ENCODE peak calls at places on chromosomes 5 and 9, in ten cellular contexts. U is GM23338, M is GM23248, J is keratinocyte, Y is HepG2, V is PC-3, I is neural progenitor cell, P is fibroblast of lung, X is HCT116, T is hepatocyte. N is an unnamed sample.

GRCh38 chr9:37364136-37364535 is 58.4 kb upstream of the GRHPR start:
- DNase-seq in U (no peak), M (no peak), J (no peak), Y (no peak), V (no peak), I (no peak), P (no peak), X (no peak), T (no peak), N (no peak)

GRCh38 chr5:136819526-136820302 is 454.4 kb upstream of the TRPC7 start:
- DNase-seq in U (peak; percentile 8), M (no peak), J (no peak), Y (no peak), V (no peak), I (no peak), P (no peak), X (no peak), T (no peak), N (no peak)

GRCh38 chr5:90558344-90559192 is at the start of gene ADGRV1:
- DNase-seq in U (peak; percentile 98), M (peak; percentile 30), J (no peak), Y (peak; percentile 9), V (peak; percentile 99), I (peak; percentile 99), P (peak; percentile 76), X (peak; percentile 86), T (peak; percentile 94), N (peak; percentile 77)

GRCh38 chr9:90547896-90548295 is 94.7 kb downstream of the DIRAS2 start:
- DNase-seq in U (peak; percentile 12), M (no peak), J (no peak), Y (no peak), V (peak; percentile 5), I (peak; percentile 4), P (no peak), X (no peak), T (no peak), N (no peak)

GRCh38 chr5:75656311-75657003 is 45.2 kb downstream of the ANKDD1B start:
- DNase-seq in U (peak; percentile 13), M (peak; percentile 70), J (no peak), Y (no peak), V (no peak), I (no peak), P (peak; percentile 66), X (no peak), T (no peak), N (no peak)

GRCh38 chr9:73153793-73154227 is 2.1 kb downstream of the ANXA1 start:
- DNase-seq in U (no peak), M (peak; percentile 79), J (no peak), Y (no peak), V (no peak), I (no peak), P (peak; percentile 74), X (no peak), T (no peak), N (peak; percentile 55)

GRCh38 chr9:137757613-137758029 is 120.0 kb upstream of the CACNA1B start:
- DNase-seq in U (no peak), M (peak; percentile 80), J (no peak), Y (no peak), V (peak; percentile 40), I (no peak), P (peak; percentile 86), X (peak; percentile 19), T (no peak), N (no peak)

GRCh38 chr9:129111762-129112151 is 542 bp downstream of the PTPA start:
- DNase-seq in U (peak; percentile 54), M (peak; percentile 69), J (no peak), Y (peak; percentile 25), V (peak; percentile 39), I (peak; percentile 62), P (peak; percentile 56), X (no peak), T (peak; percentile 60), N (peak; percentile 60)

GRCh38 chr5:171310334-171310815 is 1.3 kb downstream of the TLX3 start:
- DNase-seq in U (peak; percentile 78), M (no peak), J (no peak), Y (no peak), V (no peak), I (no peak), P (no peak), X (no peak), T (no peak), N (no peak)

GRCh38 chr5:171311698-171312083 is 2.6 kb downstream of the TLX3 start:
- DNase-seq in U (peak; percentile 25), M (no peak), J (no peak), Y (no peak), V (no peak), I (no peak), P (no peak), X (no peak), T (no peak), N (no peak)

GRCh38 chr5:171310816-171311697 is 2.0 kb downstream of the TLX3 start:
- DNase-seq in U (peak; percentile 79), M (peak; percentile 51), J (no peak), Y (no peak), V (peak; percentile 50), I (peak; percentile 87), P (no peak), X (no peak), T (peak; percentile 45), N (peak; percentile 29)

GRCh38 chr5:171313481-171314206 is 4.6 kb downstream of the TLX3 start:
- DNase-seq in U (peak; percentile 47), M (no peak), J (no peak), Y (no peak), V (no peak), I (peak; percentile 12), P (no peak), X (no peak), T (no peak), N (no peak)

DNA sequence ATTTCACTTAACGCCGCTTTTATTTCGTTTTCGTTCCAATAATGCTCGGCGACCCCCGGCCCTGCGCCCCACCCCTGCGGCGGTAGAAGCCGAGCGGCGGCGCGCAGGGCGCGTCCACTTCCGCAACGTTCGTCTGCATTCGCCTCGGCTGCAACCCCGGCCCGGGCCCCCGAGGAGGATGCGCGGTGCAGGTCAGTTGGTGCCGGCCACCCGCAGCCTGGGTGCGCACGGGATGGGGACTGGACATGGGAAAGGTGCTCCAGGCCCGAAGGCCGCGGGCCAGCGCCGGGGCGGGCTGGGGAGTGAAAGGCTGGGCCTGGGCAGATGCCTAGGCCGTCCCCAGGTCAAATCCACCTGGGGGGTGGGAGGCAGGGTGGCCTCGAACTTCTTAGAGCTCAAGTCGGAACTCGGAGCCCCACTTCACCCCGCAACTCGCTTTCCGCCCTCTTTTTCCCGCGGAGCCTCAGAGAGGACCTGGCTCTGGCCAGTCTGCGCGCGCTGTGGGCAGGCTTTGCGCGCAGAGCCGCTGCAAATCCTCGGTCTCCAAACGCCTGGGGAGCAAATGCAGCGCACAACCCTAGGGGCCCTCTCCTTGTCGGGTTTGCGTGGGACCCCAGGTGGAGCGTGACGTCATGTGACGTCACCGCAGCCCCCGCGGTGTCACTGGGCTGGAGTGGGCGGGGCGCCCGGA is 3.2 kb downstream of the TLX3 start:
- DNase-seq in U (peak; percentile 45), M (no peak), J (no peak), Y (no peak), V (no peak), I (peak; percentile 55), P (no peak), X (no peak), T (no peak), N (no peak)
- TF ChIP-seq EZH2 in U (peak; percentile 77), M (no peak), J (no peak), Y (no peak), V (peak; percentile 42), I (peak; percentile 87), P (peak; percentile 77), X (no peak), T (no peak), N (peak; percentile 86)

DNA sequence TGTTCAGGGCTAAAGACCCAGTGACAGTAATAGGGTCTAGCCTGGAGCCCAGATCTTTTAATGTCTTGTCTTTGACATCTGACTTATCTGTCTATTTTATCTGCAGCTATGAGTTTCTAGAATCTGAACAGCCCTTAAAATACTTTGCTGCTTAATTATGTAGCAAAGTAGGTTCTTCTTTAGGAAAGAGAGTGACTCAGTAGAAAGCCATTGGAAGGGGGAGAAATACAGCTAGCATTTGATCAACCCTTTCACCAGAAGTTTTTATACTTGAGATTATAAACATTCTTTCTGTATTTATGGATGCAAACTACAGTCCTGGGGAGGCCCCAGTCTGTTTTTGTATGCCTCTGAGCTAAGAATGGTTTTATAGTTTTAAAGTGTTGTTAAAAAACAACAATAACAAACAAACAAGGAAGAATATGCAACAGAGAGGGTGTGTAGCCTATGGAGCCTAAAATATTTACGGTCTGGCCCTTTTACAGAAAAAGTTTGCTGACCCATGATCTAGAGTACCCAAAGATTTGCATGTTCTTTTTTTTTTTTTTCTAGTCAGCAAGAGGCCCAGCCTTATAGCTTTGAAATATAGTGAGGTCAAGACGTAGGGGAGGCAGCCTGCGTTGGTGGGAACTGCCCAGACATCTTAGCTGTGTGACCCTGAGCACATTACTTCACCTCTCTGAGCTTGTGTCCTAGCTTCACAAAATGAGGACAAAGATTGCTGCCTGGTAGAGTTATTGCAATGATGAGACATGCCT is 9.7 kb downstream of the GSN start:
- DNase-seq in U (no peak), M (peak; percentile 76), J (no peak), Y (no peak), V (no peak), I (no peak), P (peak; percentile 82), X (no peak), T (no peak), N (no peak)
- H3K27ac ChIP-seq in U (no peak overlapping the region), M (peak overlapping the region; percentile 95), J (peak overlapping the region; percentile 95), Y (no peak overlapping the region), V (peak overlapping the region; percentile 71), I (no peak overlapping the region), P (peak overlapping the region; percentile 96), X (peak overlapping the region; percentile 56), T (peak overlapping the region; percentile 87), N (no peak overlapping the region)

GRCh38 chr9:676780-677458 is 164.6 kb upstream of the DMRT1 start:
- DNase-seq in U (no peak), M (no peak), J (no peak), Y (peak; percentile 86), V (peak; percentile 71), I (no peak), P (peak; percentile 45), X (no peak), T (no peak), N (no peak)

GRCh38 chr9:675697-676370 is 165.7 kb upstream of the DMRT1 start:
- DNase-seq in U (no peak), M (no peak), J (no peak), Y (no peak), V (no peak), I (no peak), P (no peak), X (no peak), T (no peak), N (no peak)

GRCh38 chr9:680106-680505 is 161.4 kb upstream of the DMRT1 start:
- DNase-seq in U (no peak), M (no peak), J (no peak), Y (no peak), V (peak; percentile 61), I (no peak), P (peak; percentile 41), X (no peak), T (no peak), N (no peak)

GRCh38 chr9:679462-679861 is 162.0 kb upstream of the DMRT1 start:
- DNase-seq in U (no peak), M (no peak), J (no peak), Y (no peak), V (no peak), I (no peak), P (no peak), X (no peak), T (no peak), N (no peak)

GRCh38 chr9:677461-678097 is 163.9 kb upstream of the DMRT1 start:
- DNase-seq in U (no peak), M (peak; percentile 75), J (no peak), Y (peak; percentile 54), V (no peak), I (no peak), P (peak; percentile 65), X (no peak), T (no peak), N (no peak)
- H3K4me3 ChIP-seq in U (no peak overlapping the region), M (peak overlapping the region; percentile 66), J (peak overlapping the region; percentile 64), Y (peak overlapping the region; percentile 28), V (no peak overlapping the region), I (no peak overlapping the region), P (peak overlapping the region; percentile 59), X (no peak overlapping the region), T (no peak overlapping the region), N (peak overlapping the region; percentile 23)

DNA sequence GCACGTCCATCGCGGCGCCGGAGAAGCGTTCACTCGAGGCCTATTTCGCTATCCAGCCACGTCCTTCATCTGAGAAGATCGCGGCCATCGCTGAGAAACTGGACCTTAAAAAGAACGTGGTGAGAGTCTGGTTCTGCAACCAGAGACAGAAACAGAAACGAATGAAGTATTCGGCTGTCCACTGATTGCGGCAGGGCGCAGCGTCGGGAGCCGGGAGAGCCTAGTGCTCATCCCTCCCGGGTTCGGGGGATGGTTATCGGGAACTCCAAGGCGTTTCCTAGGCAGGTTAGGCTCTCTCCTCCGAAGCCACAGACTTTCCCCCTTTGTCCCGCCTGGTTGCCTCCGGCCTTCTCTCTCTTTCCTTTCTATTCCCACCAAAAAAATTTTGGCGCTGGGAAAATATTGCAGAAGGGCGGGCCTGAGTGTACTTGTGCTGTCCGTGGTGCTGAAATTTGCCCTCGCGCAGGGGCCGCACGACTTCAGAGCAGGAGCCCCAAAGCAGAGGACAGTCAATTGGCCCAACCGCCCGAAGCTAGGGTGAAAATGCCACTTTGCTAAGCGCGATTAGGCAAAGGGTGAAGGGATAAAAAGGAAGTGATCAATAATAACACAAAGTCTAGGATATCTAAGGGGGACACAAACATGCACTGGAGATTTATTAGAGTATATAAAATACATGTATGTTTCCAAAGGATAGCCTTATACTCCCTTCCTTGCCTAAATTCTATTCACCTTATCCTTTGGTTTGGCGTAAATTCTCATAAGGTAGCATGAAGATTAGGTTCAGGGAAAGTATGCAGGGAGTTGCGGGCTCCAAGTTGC is 1.8 kb downstream of the POU4F3 start:
- DNase-seq in U (peak; percentile 87), M (peak; percentile 76), J (peak; percentile 1), Y (peak; percentile 36), V (peak; percentile 52), I (peak; percentile 92), P (peak; percentile 68), X (no peak), T (peak; percentile 80), N (peak; percentile 80)
- TF ChIP-seq EZH2 in U (peak; percentile 97), M (peak; percentile 85), J (peak; percentile 53), Y (no peak), V (no peak), I (peak; percentile 96), P (no peak), X (no peak), T (peak; percentile 93), N (peak; percentile 77)

N was measured in A673.